ENCODE peak calls at places on chromosome 12, in six cellular contexts. L is iris pigment epithelial cell; C is ACHN; E is fibroblast of pulmonary artery; V is GM19239; J is activated CD4-positive, alpha-beta T cell treated with anti-CD3 and anti-CD28 coated beads for 48 hours. Z is an unnamed sample.

GRCh38 chr12:113847856-113848255 is 118.3 kb downstream of the RBM19 start:
- DNase-seq in L (no peak), C (no peak), E (no peak), V (no peak), J (no peak), Z (no peak)

GRCh38 chr12:49703647-49704137 is 3.5 kb downstream of the FMNL3 start:
- DNase-seq in L (peak; percentile 94), C (peak; percentile 29), E (peak; percentile 48), V (no peak), J (peak; percentile 67), Z (peak; percentile 65)

GRCh38 chr12:110077769-110078168 is 29.4 kb upstream of the C12orf76 start:
- DNase-seq in L (peak; percentile 17), C (no peak), E (no peak), V (no peak), J (no peak), Z (no peak)

GRCh38 chr12:5309654-5310053 is 122.3 kb upstream of the NTF3 start:
- DNase-seq in L (no peak), C (peak; percentile 66), E (no peak), V (no peak), J (no peak), Z (no peak)

GRCh38 chr12:7219599-7220243 is 30.2 kb downstream of the PEX5 start:
- DNase-seq in L (peak; percentile 75), C (peak; percentile 81), E (peak; percentile 84), V (peak; percentile 39), J (peak; percentile 78), Z (peak; percentile 57)

GRCh38 chr12:103806807-103807206 is 34.2 kb downstream of the NT5DC3 start:
- DNase-seq in L (peak; percentile 63), C (no peak), E (peak; percentile 87), V (no peak), J (no peak), Z (no peak)

GRCh38 chr12:58905422-58905821 is 14.9 kb downstream of the LRIG3 start:
- DNase-seq in L (no peak), C (no peak), E (no peak), V (no peak), J (no peak), Z (no peak)

GRCh38 chr12:65510584-65511050 is 232.1 kb downstream of the MSRB3 start:
- DNase-seq in L (no peak), C (no peak), E (peak; percentile 53), V (no peak), J (no peak), Z (no peak)

GRCh38 chr12:57211791-57212700 is 4.5 kb upstream of the NXPH4 start:
- DNase-seq in L (no peak), C (no peak), E (no peak), V (no peak), J (no peak), Z (no peak)

GRCh38 chr12:98591209-98591608 is 2.3 kb upstream of the SLC25A3 start:
- DNase-seq in L (peak; percentile 23), C (no peak), E (peak; percentile 34), V (no peak), J (no peak), Z (no peak)

GRCh38 chr12:125065753-125066570 is 727 bp downstream of the AACS start:
- DNase-seq in L (no peak), C (no peak), E (no peak), V (no peak), J (no peak), Z (no peak)

GRCh38 chr12:34406228-34406995 is 384.1 kb downstream of the ALG10 start:
- DNase-seq in L (no peak), C (no peak), E (no peak), V (no peak), J (no peak), Z (peak; percentile 0)

GRCh38 chr12:100753837-100754236 is 40.7 kb upstream of the ANO4 start:
- DNase-seq in L (peak; percentile 12), C (no peak), E (no peak), V (no peak), J (no peak), Z (no peak)

GRCh38 chr12:67991158-67991557 is 1.9 kb downstream of the IFNG-AS1 start:
- DNase-seq in L (no peak), C (no peak), E (no peak), V (no peak), J (peak; percentile 36), Z (peak; percentile 38)

GRCh38 chr12:7113389-7113871 is 4.4 kb upstream of the C1RL start:
- DNase-seq in L (peak; percentile 31), C (peak; percentile 51), E (peak; percentile 64), V (peak; percentile 60), J (peak; percentile 42), Z (peak; percentile 64)

GRCh38 chr12:30996255-30996654 is 69.7 kb downstream of the TSPAN11 start:
- DNase-seq in L (peak; percentile 84), C (peak; percentile 72), E (peak; percentile 59), V (no peak), J (no peak), Z (no peak)

GRCh38 chr12:117412465-117413190 is 51.2 kb upstream of the NOS1 start:
- DNase-seq in L (no peak), C (no peak), E (no peak), V (no peak), J (no peak), Z (no peak)

GRCh38 chr12:32100361-32100760 is 6.3 kb upstream of the BICD1 start:
- DNase-seq in L (no peak), C (no peak), E (no peak), V (no peak), J (no peak), Z (no peak)

GRCh38 chr12:79983492-79983891 is 48.6 kb upstream of the PPP1R12A start:
- DNase-seq in L (peak; percentile 64), C (peak; percentile 4), E (peak; percentile 51), V (no peak), J (no peak), Z (no peak)

GRCh38 chr12:76143343-76144252 is 59.1 kb upstream of the NAP1L1 start:
- DNase-seq in L (no peak), C (no peak), E (no peak), V (peak; percentile 21), J (no peak), Z (peak; percentile 42)

GRCh38 chr12:49026101-49026500 is 7.5 kb upstream of the PRKAG1 start:
- DNase-seq in L (no peak), C (no peak), E (no peak), V (no peak), J (no peak), Z (no peak)

GRCh38 chr12:124743479-124744272 is 120.0 kb downstream of the SCARB1 start:
- DNase-seq in L (no peak), C (no peak), E (no peak), V (no peak), J (no peak), Z (no peak)

GRCh38 chr12:104263580-104264358 is 39.8 kb upstream of the EID3 start:
- DNase-seq in L (peak; percentile 76), C (no peak), E (peak; percentile 42), V (no peak), J (no peak), Z (no peak)

GRCh38 chr12:73125148-73125547 is 853.0 kb downstream of the TRHDE start:
- DNase-seq in L (no peak), C (no peak), E (no peak), V (no peak), J (no peak), Z (no peak)

GRCh38 chr12:117486840-117487659 is 125.6 kb upstream of the NOS1 start:
- DNase-seq in L (peak; percentile 10), C (peak; percentile 94), E (no peak), V (no peak), J (no peak), Z (no peak)

GRCh38 chr12:100717733-100718067 is 76.9 kb upstream of the ANO4 start:
- DNase-seq in L (peak; percentile 30), C (no peak), E (no peak), V (no peak), J (no peak), Z (no peak)

GRCh38 chr12:16603916-16604575 is 1.9 kb downstream of the LMO3 start:
- DNase-seq in L (no peak), C (no peak), E (peak; percentile 36), V (no peak), J (no peak), Z (no peak)

GRCh38 chr12:130421896-130422295 is 84.2 kb downstream of the PIWIL1 start:
- DNase-seq in L (no peak), C (no peak), E (no peak), V (no peak), J (no peak), Z (no peak)

GRCh38 chr12:123250471-123251383 is 17.5 kb downstream of the MTRFR start:
- DNase-seq in L (no peak), C (peak; percentile 51), E (no peak), V (no peak), J (no peak), Z (no peak)

GRCh38 chr12:91912178-91912577 is 233.5 kb downstream of the BTG1 start:
- DNase-seq in L (no peak), C (no peak), E (no peak), V (no peak), J (no peak), Z (no peak)

GRCh38 chr12:52231305-52232232 is 1.5 kb upstream of the KRT7 start:
- DNase-seq in L (no peak), C (no peak), E (no peak), V (no peak), J (no peak), Z (no peak)

GRCh38 chr12:92255741-92256140 is 110.1 kb upstream of the BTG1 start:
- DNase-seq in L (no peak), C (no peak), E (no peak), V (no peak), J (no peak), Z (no peak)

GRCh38 chr12:3077572-3078081 is 448 bp downstream of the TSPAN9 start:
- DNase-seq in L (no peak), C (peak; percentile 24), E (peak; percentile 65), V (no peak), J (peak; percentile 11), Z (no peak)

GRCh38 chr12:51818567-51819300 is 29.8 kb downstream of the FIGNL2 start:
- DNase-seq in L (peak; percentile 76), C (peak; percentile 75), E (peak; percentile 66), V (no peak), J (no peak), Z (no peak)

GRCh38 chr12:14833952-14834351 is 9.4 kb downstream of the ART4 start:
- DNase-seq in L (peak; percentile 37), C (no peak), E (no peak), V (no peak), J (no peak), Z (no peak)

GRCh38 chr12:76003263-76003640 is 28.3 kb downstream of the PHLDA1 start:
- DNase-seq in L (no peak), C (no peak), E (no peak), V (no peak), J (no peak), Z (no peak)

GRCh38 chr12:80044694-80045046 is 54.7 kb upstream of the OTOGL start:
- DNase-seq in L (peak; percentile 89), C (peak; percentile 32), E (peak; percentile 78), V (no peak), J (no peak), Z (no peak)

GRCh38 chr12:104718581-104718980 is 239.5 kb downstream of the SLC41A2 start:
- DNase-seq in L (peak; percentile 54), C (no peak), E (peak; percentile 37), V (no peak), J (no peak), Z (no peak)